ENCODE peak calls at places on chromosomes 13 and 19, in five cellular contexts. U is NCI-H1694, S is A549, Q is iPS DF 6.9, N is retinal pigment epithelial cell. F is an unnamed sample.

GRCh38 chr13:51280379-51280940 is 58.3 kb downstream of the FAM124A start:
- DNase-seq in S (no peak), Q (no peak), U (no peak), N (no peak), F (no peak)

GRCh38 chr13:25037057-25037813 is 58.7 kb upstream of the PABPC3 start:
- DNase-seq in Q (peak; percentile 70), S (peak; percentile 67), U (peak; percentile 10), N (peak; percentile 22), F (peak; percentile 7)

GRCh38 chr19:43643326-43643725 is 3.7 kb upstream of the CADM4 start:
- DNase-seq in U (no peak), N (no peak), S (no peak), Q (no peak), F (no peak)

GRCh38 chr13:107551521-107551920 is 663.8 kb downstream of the LIG4 start:
- DNase-seq in U (no peak), S (no peak), N (peak; percentile 33), Q (no peak), F (no peak)

GRCh38 chr13:24161010-24161775 is 673 bp downstream of the SPATA13 start:
- DNase-seq in Q (no peak), U (no peak), S (no peak), N (no peak), F (no peak)

GRCh38 chr13:23654111-23655110 is 84.2 kb downstream of the TNFRSF19 start:
- DNase-seq in S (no peak), Q (no peak), U (no peak), N (no peak), F (peak; percentile 38)

GRCh38 chr19:40907968-40908735 is 26.1 kb upstream of the CYP2A7 start:
- DNase-seq in U (no peak), Q (no peak), N (no peak), S (no peak), F (no peak)

GRCh38 chr13:42746846-42747245 is 34.5 kb upstream of the FAM216B start:
- DNase-seq in S (no peak), U (no peak), Q (no peak), N (no peak), F (no peak)

GRCh38 chr13:24341439-24341838 is 32.1 kb downstream of the C1QTNF9 start:
- DNase-seq in U (no peak), S (no peak), Q (no peak), N (no peak), F (no peak)

GRCh38 chr13:94233401-94233800 is 246.1 kb downstream of the DCT start:
- DNase-seq in N (peak; percentile 75), Q (no peak), U (no peak), S (peak; percentile 54), F (peak; percentile 67)

GRCh38 chr19:5207806-5208205 is 132.8 kb downstream of the PTPRS start:
- DNase-seq in N (no peak), U (no peak), S (no peak), Q (no peak), F (no peak)

GRCh38 chr13:93620366-93620765 is 393.8 kb downstream of the GPC6 start:
- DNase-seq in Q (no peak), S (no peak), U (no peak), N (no peak), F (no peak)

GRCh38 chr19:31263317-31263716 is 85.9 kb downstream of the TSHZ3 start:
- DNase-seq in S (no peak), U (no peak), N (no peak), Q (no peak), F (no peak)

GRCh38 chr13:79543883-79544282 is 62.9 kb downstream of the NDFIP2 start:
- DNase-seq in N (no peak), Q (no peak), U (no peak), S (no peak), F (no peak)

GRCh38 chr13:75864718-75865117 is 228.6 kb downstream of the LMO7 start:
- DNase-seq in Q (no peak), N (no peak), U (no peak), S (peak; percentile 56), F (no peak)

GRCh38 chr19:2123682-2124387 is 27.1 kb downstream of the IZUMO4 start:
- DNase-seq in N (no peak), U (no peak), Q (peak; percentile 29), S (no peak), F (no peak)

GRCh38 chr13:111337206-111337605 is 16.8 kb downstream of the TEX29 start:
- DNase-seq in S (no peak), N (no peak), U (no peak), Q (no peak), F (peak; percentile 57)

GRCh38 chr13:66532146-66532545 is 698.0 kb downstream of the PCDH9 start:
- DNase-seq in U (no peak), Q (no peak), S (peak; percentile 26), N (peak; percentile 27), F (no peak)

GRCh38 chr19:885536-886224 is 7.3 kb downstream of the MED16 start:
- DNase-seq in S (no peak), Q (no peak), U (no peak), N (no peak), F (no peak)

GRCh38 chr13:36275190-36276002 is 22.2 kb downstream of the CCDC169 start:
- DNase-seq in S (peak; percentile 46), U (peak; percentile 75), Q (no peak), N (no peak), F (peak; percentile 12)

GRCh38 chr19:54121259-54121658 is 5.7 kb downstream of the PRPF31 start:
- DNase-seq in N (no peak), Q (no peak), U (no peak), S (no peak), F (no peak)

GRCh38 chr13:39144941-39145533 is 106.8 kb downstream of the NHLRC3 start:
- DNase-seq in S (peak; percentile 52), U (no peak), N (peak; percentile 43), Q (peak; percentile 50), F (peak; percentile 26)

GRCh38 chr13:50901701-50902100 is 7.9 kb upstream of the RNASEH2B start:
- DNase-seq in Q (no peak), S (no peak), U (no peak), N (no peak), F (no peak)

GRCh38 chr19:35266904-35267817 is 1.6 kb upstream of the USF2 start:
- DNase-seq in S (peak; percentile 56), Q (no peak), N (no peak), U (no peak), F (no peak)

GRCh38 chr13:98775844-98776598 is 23.5 kb upstream of the SLC15A1 start:
- DNase-seq in Q (no peak), N (peak; percentile 43), S (peak; percentile 97), U (no peak), F (peak; percentile 58)

GRCh38 chr13:109762791-109763190 is 23.6 kb downstream of the IRS2 start:
- DNase-seq in Q (no peak), U (no peak), S (no peak), N (no peak), F (no peak)

GRCh38 chr19:46218160-46218559 is 11.4 kb upstream of the IGFL1 start:
- DNase-seq in S (peak; percentile 56), U (no peak), N (no peak), Q (peak; percentile 43), F (no peak)

GRCh38 chr19:34555447-34555846 is 73.9 kb downstream of the WTIP start:
- DNase-seq in Q (no peak), U (no peak), N (no peak), S (peak; percentile 64), F (no peak)

GRCh38 chr13:99941086-99941485 is 30.5 kb downstream of the ZIC5 start:
- DNase-seq in U (no peak), N (no peak), Q (no peak), S (no peak), F (no peak)

GRCh38 chr19:50669319-50670101 is 20.3 kb downstream of the C19orf81 start:
- DNase-seq in N (no peak), U (no peak), S (peak; percentile 61), Q (no peak), F (no peak)

GRCh38 chr19:56973713-56974553 is 133.4 kb upstream of the PEG3 start:
- DNase-seq in U (no peak), N (no peak), Q (no peak), S (no peak), F (no peak)

GRCh38 chr13:46665630-46666482 is 112.9 kb downstream of the LRCH1 start:
- DNase-seq in N (no peak), U (no peak), S (peak; percentile 44), Q (no peak), F (no peak)

GRCh38 chr19:41904118-41904870 is 21.3 kb downstream of the ARHGEF1 start:
- DNase-seq in N (no peak), U (no peak), S (peak; percentile 94), Q (no peak), F (no peak)

GRCh38 chr19:20259615-20260014 is 92.6 kb downstream of the ZNF486 start:
- DNase-seq in N (no peak), Q (peak; percentile 63), S (no peak), U (no peak), F (no peak)

GRCh38 chr19:57103573-57104277 is 16.1 kb upstream of the USP29 start:
- DNase-seq in Q (peak; percentile 9), S (peak; percentile 59), U (peak; percentile 26), N (no peak), F (no peak)

GRCh38 chr13:42803563-42804212 is 22.3 kb downstream of the FAM216B start:
- DNase-seq in S (no peak), Q (no peak), U (no peak), N (no peak), F (no peak)

GRCh38 chr13:63048648-63049047 is 1633.0 kb upstream of the PCDH20 start:
- DNase-seq in Q (no peak), S (peak; percentile 2), N (no peak), U (no peak), F (no peak)

GRCh38 chr19:3655402-3656072 is 28.9 kb upstream of the CACTIN start:
- DNase-seq in S (no peak), Q (no peak), N (peak; percentile 66), U (peak; percentile 79), F (peak; percentile 56)

F was measured in kidney epithelial cell.